ENCODE peak calls at places on chromosome 10, in eight cellular contexts. One of them, this sample, is unnamed.

GRCh38 chr10:33229252-33229943 is 105.1 kb downstream of the NRP1 start:
- DNase-seq in endothelial cell: no peak
- DNase-seq in RWPE1: no peak
- DNase-seq in CD8-positive, alpha-beta memory T cell: no peak
- DNase-seq in WTC11: no peak
- DNase-seq in progenitor cell of endocrine pancreas: no peak
- DNase-seq in iris pigment epithelial cell: peak
- DNase-seq in tibial nerve: no peak
- DNase-seq in this sample: no peak

GRCh38 chr10:80289451-80290287 is at the start of gene MAT1A:
- DNase-seq in endothelial cell: no peak
- DNase-seq in RWPE1: no peak
- DNase-seq in CD8-positive, alpha-beta memory T cell: no peak
- DNase-seq in WTC11: no peak
- DNase-seq in progenitor cell of endocrine pancreas: no peak
- DNase-seq in iris pigment epithelial cell: no peak
- DNase-seq in tibial nerve: no peak
- DNase-seq in this sample: no peak

GRCh38 chr10:132880148-132880981 is 62.0 kb downstream of the CFAP46 start:
- DNase-seq in endothelial cell: no peak
- DNase-seq in RWPE1: no peak
- DNase-seq in CD8-positive, alpha-beta memory T cell: no peak
- DNase-seq in WTC11: peak
- DNase-seq in progenitor cell of endocrine pancreas: no peak
- DNase-seq in iris pigment epithelial cell: no peak
- DNase-seq in tibial nerve: peak
- DNase-seq in this sample: no peak

GRCh38 chr10:3426190-3426845 is 253.7 kb upstream of the PITRM1 start:
- DNase-seq in endothelial cell: no peak
- DNase-seq in RWPE1: peak
- DNase-seq in CD8-positive, alpha-beta memory T cell: no peak
- DNase-seq in WTC11: no peak
- DNase-seq in progenitor cell of endocrine pancreas: no peak
- DNase-seq in iris pigment epithelial cell: peak
- DNase-seq in tibial nerve: no peak
- DNase-seq in this sample: no peak

GRCh38 chr10:86164216-86164774 is 202.3 kb downstream of the GRID1 start:
- DNase-seq in endothelial cell: no peak
- DNase-seq in RWPE1: no peak
- DNase-seq in CD8-positive, alpha-beta memory T cell: no peak
- DNase-seq in WTC11: peak
- DNase-seq in progenitor cell of endocrine pancreas: no peak
- DNase-seq in iris pigment epithelial cell: no peak
- DNase-seq in tibial nerve: no peak
- DNase-seq in this sample: no peak

GRCh38 chr10:130587718-130588117 is 451.5 kb downstream of the GLRX3 start:
- DNase-seq in endothelial cell: no peak
- DNase-seq in RWPE1: no peak
- DNase-seq in CD8-positive, alpha-beta memory T cell: no peak
- DNase-seq in WTC11: no peak
- DNase-seq in progenitor cell of endocrine pancreas: no peak
- DNase-seq in iris pigment epithelial cell: no peak
- DNase-seq in tibial nerve: no peak
- DNase-seq in this sample: no peak

GRCh38 chr10:101774589-101775272 is 1.2 kb downstream of the FGF8 start:
- DNase-seq in endothelial cell: peak
- DNase-seq in RWPE1: no peak
- DNase-seq in CD8-positive, alpha-beta memory T cell: no peak
- DNase-seq in WTC11: peak
- DNase-seq in progenitor cell of endocrine pancreas: no peak
- DNase-seq in iris pigment epithelial cell: no peak
- DNase-seq in tibial nerve: no peak
- DNase-seq in this sample: no peak

GRCh38 chr10:9608592-9608991 is 1409.1 kb upstream of the CELF2 start:
- DNase-seq in endothelial cell: no peak
- DNase-seq in RWPE1: no peak
- DNase-seq in CD8-positive, alpha-beta memory T cell: no peak
- DNase-seq in WTC11: no peak
- DNase-seq in progenitor cell of endocrine pancreas: no peak
- DNase-seq in iris pigment epithelial cell: peak
- DNase-seq in tibial nerve: no peak
- DNase-seq in this sample: no peak

GRCh38 chr10:27450225-27450624 is 53.9 kb upstream of the RAB18 start:
- DNase-seq in endothelial cell: no peak
- DNase-seq in RWPE1: no peak
- DNase-seq in CD8-positive, alpha-beta memory T cell: no peak
- DNase-seq in WTC11: no peak
- DNase-seq in progenitor cell of endocrine pancreas: no peak
- DNase-seq in iris pigment epithelial cell: no peak
- DNase-seq in tibial nerve: no peak
- DNase-seq in this sample: no peak

GRCh38 chr10:18162021-18162631 is 21.9 kb downstream of the CACNB2 start:
- DNase-seq in endothelial cell: no peak
- DNase-seq in RWPE1: no peak
- DNase-seq in CD8-positive, alpha-beta memory T cell: no peak
- DNase-seq in WTC11: no peak
- DNase-seq in progenitor cell of endocrine pancreas: no peak
- DNase-seq in iris pigment epithelial cell: peak
- DNase-seq in tibial nerve: no peak
- DNase-seq in this sample: no peak

GRCh38 chr10:119781498-119781897 is 55.6 kb downstream of the INPP5F start:
- DNase-seq in endothelial cell: no peak
- DNase-seq in RWPE1: no peak
- DNase-seq in CD8-positive, alpha-beta memory T cell: no peak
- DNase-seq in WTC11: no peak
- DNase-seq in progenitor cell of endocrine pancreas: no peak
- DNase-seq in iris pigment epithelial cell: no peak
- DNase-seq in tibial nerve: no peak
- DNase-seq in this sample: no peak